ENCODE peak calls at places on chromosome 17, in four cellular contexts. R, D, G and S are unnamed samples.

GRCh38 chr17:49946964-49947584 is 21.9 kb upstream of the DLX4 start:
- DNase-seq in R (no peak), D (no peak), G (no peak), S (no peak)

GRCh38 chr17:55258578-55259135 is 6.1 kb upstream of the HLF start:
- DNase-seq in D (no peak), G (no peak), R (no peak), S (no peak)

GRCh38 chr17:33927732-33928133 is 327.4 kb upstream of the CCL2 start:
- DNase-seq in R (no peak), G (peak), D (no peak), S (peak)

GRCh38 chr17:82703935-82704865 is 5.7 kb upstream of the RAB40B start:
- DNase-seq in D (no peak), R (no peak), G (no peak), S (no peak)

GRCh38 chr17:64230551-64231408 is 32.3 kb downstream of the TEX2 start:
- DNase-seq in D (peak), G (peak), R (no peak), S (peak)

GRCh38 chr17:20156196-20157077 is 147.3 kb downstream of the SPECC1 start:
- DNase-seq in G (peak), D (no peak), R (peak), S (peak)

GRCh38 chr17:42629420-42630009 is 20.0 kb downstream of the TUBG1 start:
- DNase-seq in D (no peak), R (no peak), G (no peak), S (no peak)

GRCh38 chr17:7466644-7467341 is 12.6 kb downstream of the ZBTB4 start:
- DNase-seq in G (no peak), R (no peak), D (peak), S (no peak)

GRCh38 chr17:59846391-59847165 is 46.2 kb downstream of the TUBD1 start:
- DNase-seq in R (peak), D (peak), G (peak), S (peak)

GRCh38 chr17:38341035-38341721 is 2.6 kb downstream of the GPR179 start:
- DNase-seq in D (no peak), R (no peak), G (peak), S (peak)

GRCh38 chr17:68963958-68964357 is 8.8 kb upstream of the ABCA8 start:
- DNase-seq in D (no peak), G (no peak), R (no peak), S (no peak)

GRCh38 chr17:12665263-12666210 is at the start of gene MYOCD:
- DNase-seq in D (peak), R (no peak), G (peak), S (no peak)

GRCh38 chr17:45332989-45333701 is 16.3 kb upstream of the MAP3K14 start:
- DNase-seq in D (no peak), R (peak), G (no peak), S (peak)

GRCh38 chr17:80034977-80035686 is 540 bp downstream of the TBC1D16 start:
- DNase-seq in G (peak), D (peak), R (peak), S (peak)

GRCh38 chr17:56917559-56918296 is 3.9 kb upstream of the TRIM25 start:
- DNase-seq in R (no peak), D (no peak), G (peak), S (no peak)

GRCh38 chr17:81524063-81524864 is 3.9 kb upstream of the FSCN2 start:
- DNase-seq in D (no peak), G (no peak), R (no peak), S (no peak)